ENCODE peak calls at places on chromosomes 6 and 20, in eight cellular contexts. P is HCT116, V is AG04450, T is NCI-H1092 treated with DMSO at 0.1 percent for 48 hours, W is right cardiac atrium, H is NCI-H187, J is fibroblast of gingiva, A is left lobe of liver. I is an unnamed sample.

GRCh38 chr20:14449323-14449722 is 111.9 kb upstream of the FLRT3 start:
- DNase-seq in T (no peak), P (no peak), W (no peak), A (no peak), V (no peak), J (peak; percentile 10), H (no peak), I (no peak)

GRCh38 chr20:59939879-59940128 is 301 bp downstream of the PPP1R3D start:
- DNase-seq in T (no peak), V (no peak), W (peak; percentile 83), H (no peak), J (no peak), A (peak; percentile 55), P (no peak), I (no peak)

GRCh38 chr20:25006431-25007167 is 14.0 kb upstream of the APMAP start:
- DNase-seq in J (no peak), V (no peak), H (no peak), T (no peak), W (no peak), P (no peak), A (peak; percentile 23), I (no peak)

GRCh38 chr6:99369533-99369932 is 20.1 kb upstream of the FAXC start:
- DNase-seq in W (no peak), A (no peak), P (no peak), T (no peak), V (no peak), J (no peak), H (no peak), I (no peak)

GRCh38 chr6:42781546-42781810 is 374 bp upstream of the BICRAL start:
- DNase-seq in W (no peak), P (no peak), V (no peak), H (no peak), A (no peak), T (peak; percentile 67), J (peak; percentile 28), I (no peak)

GRCh38 chr6:119446623-119447008 is 97.1 kb upstream of the MAN1A1 start:
- DNase-seq in V (peak; percentile 42), W (peak; percentile 58), H (no peak), T (no peak), P (no peak), J (peak; percentile 89), A (no peak), I (no peak)

GRCh38 chr6:102736941-102737368 is 1343.4 kb downstream of the GRIK2 start:
- DNase-seq in A (no peak), H (no peak), T (no peak), J (peak; percentile 17), W (no peak), V (peak; percentile 32), P (no peak), I (no peak)

GRCh38 chr6:70135219-70135769 is 167.6 kb downstream of the COL9A1 start:
- DNase-seq in W (no peak), A (no peak), P (no peak), V (no peak), T (no peak), H (no peak), J (no peak), I (no peak)

GRCh38 chr6:71035871-71036270 is 79.0 kb upstream of the B3GAT2 start:
- DNase-seq in W (no peak), P (no peak), J (no peak), A (no peak), H (no peak), V (no peak), T (no peak), I (no peak)

GRCh38 chr6:150652848-150653613 is 53.3 kb downstream of the PLEKHG1 start:
- DNase-seq in P (no peak), W (no peak), T (no peak), A (no peak), V (no peak), J (no peak), H (no peak), I (no peak)

GRCh38 chr6:133187657-133188453 is 53.3 kb upstream of the EYA4 start:
- DNase-seq in V (no peak), P (no peak), A (no peak), H (no peak), J (no peak), W (no peak), T (no peak), I (no peak)

I was measured in NCI-H1436 treated with DMSO at 0.1 percent for 48 hours.